ENCODE peak calls at places on chromosomes 4 and X, in seven cellular contexts. V, W, N, L, X, O and J are unnamed samples.

GRCh38 chr4:126354784-126355183 is 1040.0 kb downstream of the FAT4 start:
- DNase-seq in V (no peak), O (no peak), X (no peak), N (no peak), W (no peak), L (no peak), J (no peak)

GRCh38 chr4:11470709-11471441 is 42.2 kb upstream of the HS3ST1 start:
- DNase-seq in W (no peak), X (no peak), V (no peak), N (no peak), O (no peak), L (no peak), J (no peak)

GRCh38 chr4:1033840-1034551 is 22.6 kb downstream of the FGFRL1 start:
- DNase-seq in O (no peak), X (no peak), W (no peak), N (no peak), V (no peak), L (no peak), J (no peak)

GRCh38 chrX:151825927-151826471 is 86.7 kb upstream of the MAGEA4 start:
- DNase-seq in W (peak; percentile 19), O (peak; percentile 1), X (no peak), L (no peak), V (no peak), N (no peak), J (no peak)

GRCh38 chr4:112153222-112153791 is 8.1 kb downstream of the FAM241A start:
- DNase-seq in N (no peak), L (no peak), O (no peak), W (no peak), X (no peak), V (no peak), J (no peak)

GRCh38 chr4:74223801-74224200 is 65.9 kb downstream of the MTHFD2L start:
- DNase-seq in W (peak; percentile 5), X (no peak), O (no peak), N (no peak), L (no peak), V (no peak), J (no peak)

GRCh38 chr4:181970356-181970755 is 272.8 kb upstream of the TENM3 start:
- DNase-seq in O (no peak), V (no peak), X (no peak), W (no peak), N (no peak), L (no peak), J (no peak)

GRCh38 chr4:154983714-154984113 is 202.6 kb downstream of the RBM46 start:
- DNase-seq in W (no peak), V (no peak), N (no peak), X (no peak), O (no peak), L (no peak), J (no peak)

GRCh38 chrX:146707781-146708180 is 101.8 kb upstream of the CXorf51B start:
- DNase-seq in N (no peak), X (no peak), L (no peak), W (no peak), O (no peak), V (no peak), J (no peak)

GRCh38 chr4:159390648-159391047 is 287.8 kb downstream of the RAPGEF2 start:
- DNase-seq in V (no peak), O (no peak), X (no peak), N (peak; percentile 5), L (no peak), W (peak; percentile 65), J (no peak)

GRCh38 chr4:103375278-103375677 is 177.1 kb upstream of the CENPE start:
- DNase-seq in X (no peak), N (no peak), O (no peak), V (no peak), L (no peak), W (no peak), J (no peak)

GRCh38 chrX:41350150-41350975 is 16.4 kb downstream of the DDX3X start:
- DNase-seq in W (no peak), N (no peak), L (no peak), O (no peak), V (no peak), X (no peak), J (no peak)

GRCh38 chr4:118352843-118353373 is at the start of gene PRSS12:
- DNase-seq in X (peak; percentile 34), W (peak; percentile 82), O (peak; percentile 12), V (peak; percentile 81), L (peak; percentile 33), N (peak; percentile 77), J (no peak)

GRCh38 chr4:176191974-176192373 is 3.4 kb downstream of the SPATA4 start:
- DNase-seq in V (no peak), N (no peak), X (no peak), O (no peak), W (no peak), L (no peak), J (no peak)